ENCODE peak calls at places on chromosomes 4 and X, in five cellular contexts. One of them, this sample, is unnamed.

GRCh38 chr4:138275946-138276621 is 33.9 kb upstream of the SLC7A11 start:
- DNase-seq in fibroblast of the aortic adventitia: peak
- DNase-seq in stomach: no peak
- DNase-seq in WTC11: no peak
- DNase-seq in BJ: peak
- DNase-seq in this sample: no peak

GRCh38 chr4:650951-651883 is 22.9 kb downstream of the ATP5ME start:
- DNase-seq in fibroblast of the aortic adventitia: no peak
- DNase-seq in stomach: no peak
- DNase-seq in WTC11: peak
- DNase-seq in BJ: no peak
- DNase-seq in this sample: no peak

GRCh38 chr4:165814256-165815010 is 58.6 kb upstream of the TLL1 start:
- DNase-seq in fibroblast of the aortic adventitia: peak
- DNase-seq in stomach: no peak
- DNase-seq in WTC11: no peak
- DNase-seq in BJ: no peak
- DNase-seq in this sample: no peak

GRCh38 chr4:159227984-159228383 is 125.1 kb downstream of the RAPGEF2 start:
- DNase-seq in fibroblast of the aortic adventitia: peak
- DNase-seq in stomach: peak
- DNase-seq in WTC11: peak
- DNase-seq in BJ: peak
- DNase-seq in this sample: no peak

GRCh38 chr4:186249785-186250739 is 15.9 kb upstream of the F11 start:
- DNase-seq in fibroblast of the aortic adventitia: peak
- DNase-seq in stomach: no peak
- DNase-seq in WTC11: no peak
- DNase-seq in BJ: no peak
- DNase-seq in this sample: no peak

GRCh38 chr4:124903995-124904722 is 191.6 kb upstream of the ANKRD50 start:
- DNase-seq in fibroblast of the aortic adventitia: peak
- DNase-seq in stomach: peak
- DNase-seq in WTC11: no peak
- DNase-seq in BJ: peak
- DNase-seq in this sample: no peak

GRCh38 chr4:8685831-8686230 is 93.3 kb downstream of the CPZ start:
- DNase-seq in fibroblast of the aortic adventitia: no peak
- DNase-seq in stomach: no peak
- DNase-seq in WTC11: peak
- DNase-seq in BJ: no peak
- DNase-seq in this sample: no peak

GRCh38 chrX:119647552-119648420 is 41.6 kb upstream of the NKRF start:
- DNase-seq in fibroblast of the aortic adventitia: no peak
- DNase-seq in stomach: no peak
- DNase-seq in WTC11: no peak
- DNase-seq in BJ: no peak
- DNase-seq in this sample: no peak

GRCh38 chrX:43581167-43581566 is 74.9 kb upstream of the MAOA start:
- DNase-seq in fibroblast of the aortic adventitia: no peak
- DNase-seq in stomach: no peak
- DNase-seq in WTC11: no peak
- DNase-seq in BJ: no peak
- DNase-seq in this sample: no peak

GRCh38 chr4:39469429-39470077 is 10.7 kb downstream of the LIAS start:
- DNase-seq in fibroblast of the aortic adventitia: peak
- DNase-seq in stomach: no peak
- DNase-seq in WTC11: peak
- DNase-seq in BJ: peak
- DNase-seq in this sample: peak

GRCh38 chr4:105712766-105713165 is 4.2 kb downstream of the GSTCD start:
- DNase-seq in fibroblast of the aortic adventitia: no peak
- DNase-seq in stomach: no peak
- DNase-seq in WTC11: no peak
- DNase-seq in BJ: no peak
- DNase-seq in this sample: no peak

GRCh38 chr4:186935881-186936280 is 212.2 kb upstream of the FAT1 start:
- DNase-seq in fibroblast of the aortic adventitia: no peak
- DNase-seq in stomach: no peak
- DNase-seq in WTC11: no peak
- DNase-seq in BJ: no peak
- DNase-seq in this sample: no peak

GRCh38 chr4:56698329-56698728 is 17.2 kb upstream of the HOPX start:
- DNase-seq in fibroblast of the aortic adventitia: peak
- DNase-seq in stomach: no peak
- DNase-seq in WTC11: no peak
- DNase-seq in BJ: no peak
- DNase-seq in this sample: no peak

GRCh38 chrX:40644821-40645358 is 2.5 kb downstream of the CXorf38 start:
- DNase-seq in fibroblast of the aortic adventitia: peak
- DNase-seq in stomach: peak
- DNase-seq in WTC11: no peak
- DNase-seq in BJ: peak
- DNase-seq in this sample: no peak

GRCh38 chrX:56746996-56747395 is 18.0 kb downstream of the NBDY start:
- DNase-seq in fibroblast of the aortic adventitia: no peak
- DNase-seq in stomach: no peak
- DNase-seq in WTC11: no peak
- DNase-seq in BJ: no peak
- DNase-seq in this sample: no peak

GRCh38 chrX:46044486-46044885 is 500.7 kb downstream of the ZNF674 start:
- DNase-seq in fibroblast of the aortic adventitia: peak
- DNase-seq in stomach: no peak
- DNase-seq in WTC11: no peak
- DNase-seq in BJ: no peak
- DNase-seq in this sample: no peak

GRCh38 chr4:128333309-128334006 is 45.8 kb upstream of the PGRMC2 start:
- DNase-seq in fibroblast of the aortic adventitia: no peak
- DNase-seq in stomach: no peak
- DNase-seq in WTC11: no peak
- DNase-seq in BJ: no peak
- DNase-seq in this sample: no peak

GRCh38 chrX:103092942-103093341 is at the start of gene NXF3:
- DNase-seq in fibroblast of the aortic adventitia: no peak
- DNase-seq in stomach: no peak
- DNase-seq in WTC11: no peak
- DNase-seq in BJ: no peak
- DNase-seq in this sample: no peak

GRCh38 chrX:15143050-15143824 is 126.6 kb downstream of the ASB9 start:
- DNase-seq in fibroblast of the aortic adventitia: peak
- DNase-seq in stomach: peak
- DNase-seq in WTC11: peak
- DNase-seq in BJ: no peak
- DNase-seq in this sample: peak

GRCh38 chr4:152308925-152309324 is 227.0 kb downstream of the FBXW7 start:
- DNase-seq in fibroblast of the aortic adventitia: no peak
- DNase-seq in stomach: no peak
- DNase-seq in WTC11: no peak
- DNase-seq in BJ: no peak
- DNase-seq in this sample: no peak

GRCh38 chr4:152309418-152309817 is 226.5 kb downstream of the FBXW7 start:
- DNase-seq in fibroblast of the aortic adventitia: no peak
- DNase-seq in stomach: no peak
- DNase-seq in WTC11: no peak
- DNase-seq in BJ: no peak
- DNase-seq in this sample: no peak

GRCh38 chr4:152307669-152308068 is 228.2 kb downstream of the FBXW7 start:
- DNase-seq in fibroblast of the aortic adventitia: no peak
- DNase-seq in stomach: no peak
- DNase-seq in WTC11: no peak
- DNase-seq in BJ: no peak
- DNase-seq in this sample: no peak

DNA sequence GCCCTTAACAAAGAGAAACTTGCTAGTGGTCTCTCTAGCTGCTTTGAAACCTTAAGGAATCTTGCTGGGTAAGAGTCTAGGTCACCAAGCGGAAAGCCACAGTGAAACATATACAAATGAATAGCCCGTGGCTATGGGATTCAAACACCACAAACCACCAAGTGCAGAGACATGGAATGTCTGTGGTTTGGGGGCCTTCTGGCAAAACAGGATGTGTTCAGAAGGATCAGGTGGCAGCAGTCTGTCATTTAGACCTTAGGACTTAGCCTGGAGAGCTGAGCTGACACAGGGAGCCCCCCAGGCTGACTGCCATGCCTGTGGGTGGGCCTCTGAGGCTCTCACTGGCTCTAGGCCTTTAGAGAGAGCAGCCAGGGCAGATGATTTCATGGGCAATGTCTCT is 225.7 kb downstream of the FBXW7 start:
- DNase-seq in fibroblast of the aortic adventitia: no peak
- DNase-seq in stomach: no peak
- DNase-seq in WTC11: no peak
- DNase-seq in BJ: peak
- DNase-seq in this sample: no peak
- TF ChIP-seq CTCF in fibroblast of the aortic adventitia: no peak
- TF ChIP-seq CTCF in stomach: no peak
- TF ChIP-seq CTCF in WTC11: no peak
- TF ChIP-seq CTCF in BJ: no peak
- TF ChIP-seq CTCF in this sample: no peak

GRCh38 chr4:143559757-143560147 is 46.2 kb downstream of the SMARCA5 start:
- DNase-seq in fibroblast of the aortic adventitia: no peak
- DNase-seq in stomach: no peak
- DNase-seq in WTC11: no peak
- DNase-seq in BJ: no peak
- DNase-seq in this sample: no peak

GRCh38 chr4:143555676-143556075 is 42.2 kb downstream of the SMARCA5 start:
- DNase-seq in fibroblast of the aortic adventitia: no peak
- DNase-seq in stomach: no peak
- DNase-seq in WTC11: no peak
- DNase-seq in BJ: no peak
- DNase-seq in this sample: no peak

GRCh38 chr4:143558286-143558685 is 44.8 kb downstream of the SMARCA5 start:
- DNase-seq in fibroblast of the aortic adventitia: no peak
- DNase-seq in stomach: no peak
- DNase-seq in WTC11: no peak
- DNase-seq in BJ: no peak
- DNase-seq in this sample: no peak

GRCh38 chr4:143554728-143555597 is 41.5 kb downstream of the SMARCA5 start:
- DNase-seq in fibroblast of the aortic adventitia: no peak
- DNase-seq in stomach: no peak
- DNase-seq in WTC11: no peak
- DNase-seq in BJ: no peak
- DNase-seq in this sample: no peak

DNA sequence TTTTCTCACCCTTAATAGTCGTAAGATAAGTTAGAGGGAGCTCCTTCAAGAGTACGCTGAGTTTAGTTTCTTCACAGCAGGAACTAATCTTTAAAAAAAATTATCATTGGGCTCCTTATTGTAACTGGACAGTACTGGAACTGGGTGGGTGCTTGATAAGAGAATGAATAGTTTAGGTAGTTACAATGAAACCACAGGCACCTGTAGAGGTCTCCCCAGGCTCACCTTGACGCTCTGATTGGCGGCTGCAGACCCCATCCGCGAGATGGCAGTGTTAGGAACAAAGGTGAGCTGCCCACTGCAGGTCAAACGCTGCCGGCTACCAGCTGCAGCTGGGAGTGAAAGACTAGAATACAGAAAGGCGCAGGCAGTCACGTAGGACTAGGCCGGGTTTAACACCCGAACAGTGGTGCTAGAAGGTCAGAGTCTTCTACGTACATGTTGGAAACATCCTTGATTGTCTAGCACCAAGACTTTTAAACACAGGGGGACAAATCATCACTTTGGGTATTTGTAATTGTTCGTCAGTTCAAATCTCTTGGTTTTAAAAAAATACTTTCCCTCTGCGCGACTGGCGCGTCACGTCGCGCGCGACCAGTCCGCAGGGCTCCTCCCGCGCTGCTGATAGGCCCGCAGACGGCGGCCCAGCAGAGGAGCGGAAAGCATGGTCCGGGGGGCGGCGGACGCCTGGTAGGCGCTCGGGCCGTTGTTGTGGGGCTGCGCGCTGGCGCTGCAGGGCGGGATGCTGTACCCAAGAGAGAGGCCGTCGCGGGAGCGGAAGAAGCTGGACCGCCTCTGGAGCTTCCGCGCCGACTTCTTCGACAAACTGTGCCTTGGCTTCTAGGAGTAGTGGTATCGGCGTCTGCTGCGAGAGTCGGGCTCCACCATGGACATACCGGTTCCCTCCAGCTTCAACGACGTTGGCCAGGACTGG is 45.6 kb downstream of the SMARCA5 start:
- DNase-seq in fibroblast of the aortic adventitia: peak
- DNase-seq in stomach: peak
- DNase-seq in WTC11: peak
- DNase-seq in BJ: peak
- DNase-seq in this sample: peak
- TF ChIP-seq CTCF in fibroblast of the aortic adventitia: peak
- TF ChIP-seq CTCF in stomach: peak
- TF ChIP-seq CTCF in WTC11: peak
- TF ChIP-seq CTCF in BJ: peak
- TF ChIP-seq CTCF in this sample: no peak

DNA sequence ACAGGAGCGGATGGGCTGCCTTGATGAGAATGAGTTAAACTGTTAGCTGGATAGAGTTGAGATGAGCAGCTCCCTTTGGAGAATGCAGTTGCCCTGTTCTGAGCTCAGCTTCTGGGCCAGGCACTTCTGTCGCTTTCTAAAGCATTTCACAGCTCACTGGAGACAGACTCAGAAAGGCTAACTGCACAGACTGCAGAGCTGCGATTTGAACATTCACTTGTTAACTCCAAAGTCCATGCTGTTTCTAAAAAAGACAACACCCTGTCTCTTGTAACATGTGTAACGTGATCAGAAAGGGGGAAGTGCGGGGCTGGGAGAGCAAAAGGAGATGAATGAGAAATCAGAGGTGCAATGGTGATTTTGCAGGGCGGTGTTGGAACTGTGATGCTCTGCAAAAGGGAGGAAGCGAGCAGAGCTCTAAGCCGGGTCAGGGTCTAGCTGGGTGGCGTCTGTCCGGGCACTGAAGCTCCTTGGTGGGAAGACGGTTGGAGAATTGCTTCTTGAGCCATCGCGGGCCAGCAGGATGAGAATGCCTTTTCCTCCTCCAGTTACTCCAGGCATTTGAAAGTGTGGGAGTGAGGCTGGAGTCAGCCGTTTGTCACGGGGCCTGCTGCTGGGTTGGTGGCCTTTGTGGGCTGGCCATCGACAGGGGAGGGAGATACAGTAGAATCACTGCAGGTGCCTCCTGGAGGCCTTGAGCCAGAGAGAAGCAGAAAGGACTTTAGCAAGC is 20.3 kb downstream of the TBC1D14 start:
- DNase-seq in fibroblast of the aortic adventitia: no peak
- DNase-seq in stomach: no peak
- DNase-seq in WTC11: no peak
- DNase-seq in BJ: no peak
- DNase-seq in this sample: no peak
- TF ChIP-seq CTCF in fibroblast of the aortic adventitia: no peak
- TF ChIP-seq CTCF in stomach: no peak
- TF ChIP-seq CTCF in WTC11: no peak
- TF ChIP-seq CTCF in BJ: no peak
- TF ChIP-seq CTCF in this sample: no peak

DNA sequence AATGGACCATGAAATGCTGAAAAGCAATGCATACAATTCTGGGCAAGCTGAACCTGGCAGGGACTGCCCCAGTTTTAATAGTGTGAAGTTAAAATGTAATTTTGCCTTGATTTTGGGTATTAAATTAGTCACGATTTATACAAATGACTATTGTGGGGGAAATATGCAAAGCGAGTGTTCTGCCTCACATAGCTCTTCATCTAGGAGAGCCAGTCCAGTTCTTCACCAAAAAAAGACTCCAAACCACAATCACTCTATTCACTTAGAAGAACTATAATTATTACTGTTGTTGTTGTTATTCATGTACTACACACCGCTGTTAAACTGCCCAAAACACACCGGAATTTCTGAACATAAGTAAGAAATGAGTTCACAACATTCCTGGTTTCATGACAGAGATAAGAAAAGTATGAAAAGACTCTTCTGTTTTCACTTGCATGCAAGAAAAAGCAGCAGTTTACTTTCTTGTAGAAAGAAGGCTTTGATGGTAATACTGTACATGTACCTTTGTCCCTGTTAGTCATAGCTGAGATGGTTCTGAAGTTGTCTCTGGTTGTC is 101.9 kb downstream of the QRFPR start:
- DNase-seq in fibroblast of the aortic adventitia: peak
- DNase-seq in stomach: no peak
- DNase-seq in WTC11: no peak
- DNase-seq in BJ: peak
- DNase-seq in this sample: no peak
- TF ChIP-seq CTCF in fibroblast of the aortic adventitia: no peak
- TF ChIP-seq CTCF in stomach: no peak
- TF ChIP-seq CTCF in WTC11: no peak
- TF ChIP-seq CTCF in BJ: no peak
- TF ChIP-seq CTCF in this sample: no peak